ENCODE peak calls at places on chromosomes 7 and 10, in five cellular contexts. One of them, this sample, is unnamed.

GRCh38 chr10:3803884-3804741 is 19.1 kb upstream of the KLF6 start:
- DNase-seq in K562: peak; percentile 33
- DNase-seq in HepG2: no peak
- DNase-seq in A549: no peak
- DNase-seq in GM12878: no peak
- DNase-seq in this sample: no peak

GRCh38 chr10:43610636-43611035 is 4.4 kb downstream of the ZNF485 start:
- DNase-seq in GM12878: no peak
- DNase-seq in HepG2: no peak
- DNase-seq in K562: no peak
- DNase-seq in A549: no peak
- DNase-seq in this sample: no peak

GRCh38 chr10:43383204-43383971 is 12.0 kb downstream of the FXYD4 start:
- DNase-seq in A549: no peak
- DNase-seq in HepG2: no peak
- DNase-seq in GM12878: no peak
- DNase-seq in K562: no peak
- DNase-seq in this sample: no peak

GRCh38 chr7:90595341-90595800 is 750 bp upstream of the CDK14 start:
- DNase-seq in HepG2: no peak
- DNase-seq in K562: no peak
- DNase-seq in A549: no peak
- DNase-seq in GM12878: no peak
- DNase-seq in this sample: peak; percentile 39

GRCh38 chr7:75951506-75951905 is 36.6 kb downstream of the POR start:
- DNase-seq in A549: no peak
- DNase-seq in K562: no peak
- DNase-seq in GM12878: no peak
- DNase-seq in HepG2: peak; percentile 33
- DNase-seq in this sample: no peak

GRCh38 chr7:7576344-7576743 is 9.7 kb downstream of the MIOS start:
- DNase-seq in GM12878: no peak
- DNase-seq in K562: no peak
- DNase-seq in A549: no peak
- DNase-seq in HepG2: no peak
- DNase-seq in this sample: no peak

GRCh38 chr7:98165827-98166667 is 45.2 kb upstream of the BHLHA15 start:
- DNase-seq in A549: peak; percentile 31
- DNase-seq in HepG2: peak; percentile 33
- DNase-seq in K562: no peak
- DNase-seq in GM12878: no peak
- DNase-seq in this sample: peak; percentile 85

GRCh38 chr10:79219276-79219957 is 127.9 kb upstream of the PPIF start:
- DNase-seq in K562: no peak
- DNase-seq in A549: no peak
- DNase-seq in GM12878: no peak
- DNase-seq in HepG2: no peak
- DNase-seq in this sample: no peak

GRCh38 chr10:95814011-95814727 is 58.2 kb downstream of the ENTPD1 start:
- DNase-seq in GM12878: no peak
- DNase-seq in K562: no peak
- DNase-seq in HepG2: peak; percentile 76
- DNase-seq in A549: no peak
- DNase-seq in this sample: peak; percentile 30

GRCh38 chr10:126375299-126375698 is 13.0 kb downstream of the ADAM12 start:
- DNase-seq in K562: no peak
- DNase-seq in GM12878: no peak
- DNase-seq in HepG2: no peak
- DNase-seq in A549: no peak
- DNase-seq in this sample: no peak

DNA sequence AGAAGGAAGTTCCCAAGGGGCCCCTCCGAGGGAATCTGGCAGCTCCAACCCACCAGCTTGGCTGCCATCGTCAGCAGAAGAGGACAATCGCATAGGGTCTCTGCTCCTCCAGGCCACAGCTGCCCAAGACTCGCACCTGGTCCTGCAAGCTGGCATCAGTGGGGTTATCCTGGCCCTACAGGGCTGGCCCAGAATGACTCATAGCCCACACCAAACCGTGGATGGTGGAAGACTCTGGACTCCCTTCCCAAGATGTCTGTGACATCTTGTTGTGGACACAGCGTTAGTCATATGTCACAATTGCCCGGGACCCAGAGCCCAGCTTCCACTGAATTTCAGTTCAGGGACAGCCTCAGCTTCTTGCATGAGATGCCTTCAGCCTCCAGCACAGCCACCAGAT is 91.5 kb upstream of the CUX1 start:
- DNase-seq in A549: no peak
- DNase-seq in GM12878: no peak
- DNase-seq in K562: no peak
- DNase-seq in HepG2: no peak
- DNase-seq in this sample: no peak
- H3K27ac ChIP-seq in A549: no peak overlapping the region
- H3K27ac ChIP-seq in GM12878: no peak overlapping the region
- H3K27ac ChIP-seq in K562: no peak overlapping the region
- H3K27ac ChIP-seq in HepG2: no peak overlapping the region
- H3K27ac ChIP-seq in this sample: no peak overlapping the region

GRCh38 chr10:70222340-70222794 is 10.9 kb downstream of the PPA1 start:
- DNase-seq in K562: no peak
- DNase-seq in HepG2: no peak
- DNase-seq in GM12878: no peak
- DNase-seq in A549: no peak
- DNase-seq in this sample: no peak
- TF ChIP-seq JUNB in K562: no peak
- TF ChIP-seq JUNB in HepG2: no peak
- TF ChIP-seq JUNB in GM12878: no peak
- TF ChIP-seq JUNB in A549: no peak
- TF ChIP-seq JUNB in this sample: no peak

DNA sequence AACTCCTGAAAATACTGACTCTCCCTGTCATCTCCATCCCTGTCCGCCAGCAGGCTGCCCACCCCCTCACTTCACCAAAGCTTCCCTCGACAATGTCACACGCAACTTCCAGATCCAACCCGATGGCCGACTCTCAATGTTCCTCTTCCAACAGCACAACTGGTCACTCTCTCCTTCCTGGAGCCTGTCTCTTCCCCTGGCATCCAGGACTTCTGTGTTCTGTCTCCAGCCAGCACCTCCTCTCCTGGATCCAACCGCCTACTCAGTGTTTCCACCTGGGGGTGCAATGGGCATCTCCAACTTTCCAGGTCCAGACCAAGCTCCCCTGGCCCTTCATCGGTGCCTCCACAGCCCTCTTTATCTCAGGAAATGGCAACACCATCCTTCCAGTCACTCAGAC is 8.6 kb downstream of the CPA5 start:
- DNase-seq in HepG2: no peak
- DNase-seq in GM12878: no peak
- DNase-seq in A549: no peak
- DNase-seq in K562: no peak
- DNase-seq in this sample: no peak
- H3K27ac ChIP-seq in HepG2: no peak overlapping the region
- H3K27ac ChIP-seq in GM12878: no peak overlapping the region
- H3K27ac ChIP-seq in A549: peak overlapping the region; percentile 24
- H3K27ac ChIP-seq in K562: no peak overlapping the region
- H3K27ac ChIP-seq in this sample: no peak overlapping the region

GRCh38 chr10:118767297-118768040 is 12.7 kb upstream of the CACUL1 start:
- DNase-seq in HepG2: no peak
- DNase-seq in A549: no peak
- DNase-seq in GM12878: no peak
- DNase-seq in K562: no peak
- DNase-seq in this sample: no peak

GRCh38 chr10:118768041-118768933 is 13.5 kb upstream of the CACUL1 start:
- DNase-seq in HepG2: no peak
- DNase-seq in GM12878: no peak
- DNase-seq in A549: no peak
- DNase-seq in K562: no peak
- DNase-seq in this sample: no peak

GRCh38 chr10:118764195-118764594 is 9.4 kb upstream of the CACUL1 start:
- DNase-seq in HepG2: no peak
- DNase-seq in GM12878: no peak
- DNase-seq in K562: no peak
- DNase-seq in A549: no peak
- DNase-seq in this sample: no peak

GRCh38 chr10:118760265-118760664 is 5.5 kb upstream of the CACUL1 start:
- DNase-seq in K562: no peak
- DNase-seq in HepG2: no peak
- DNase-seq in GM12878: no peak
- DNase-seq in A549: no peak
- DNase-seq in this sample: no peak

DNA sequence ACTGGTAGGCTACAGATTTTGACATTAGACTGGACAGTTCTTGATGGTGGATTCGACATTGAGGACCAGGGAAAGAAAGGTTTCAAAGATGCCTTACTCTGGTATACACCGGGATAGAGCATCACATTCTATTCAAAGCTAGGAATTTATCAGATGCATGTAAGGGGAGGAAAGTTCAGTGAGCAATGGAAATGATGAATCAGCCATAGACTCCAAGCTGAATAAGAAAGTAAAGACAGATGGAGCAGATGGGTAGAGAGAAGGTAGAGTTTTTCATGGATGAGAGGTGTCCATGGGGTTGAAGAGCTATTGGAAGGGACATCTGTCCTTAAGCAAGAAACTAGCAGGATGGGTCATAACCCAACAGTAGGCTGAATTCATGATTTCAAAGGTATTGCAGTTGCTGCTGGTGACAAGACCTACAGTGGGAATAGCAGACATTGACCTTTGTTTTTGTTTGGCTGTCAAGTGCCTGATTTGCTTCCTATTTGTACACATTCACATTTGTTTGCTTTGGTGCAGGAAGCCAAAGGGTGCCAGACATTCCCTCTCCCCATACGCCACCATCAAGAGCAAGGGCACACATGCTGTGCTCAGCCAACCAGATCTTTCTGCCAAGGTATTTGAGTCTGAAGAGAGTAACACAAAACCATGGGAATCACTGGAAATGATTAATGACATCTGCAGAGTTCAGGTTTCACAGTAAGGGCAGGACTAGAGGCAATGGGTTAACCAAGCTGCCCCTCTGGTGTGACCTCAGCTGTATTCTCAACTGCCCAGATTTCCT is 8.6 kb upstream of the CACUL1 start:
- DNase-seq in GM12878: no peak
- DNase-seq in A549: no peak
- DNase-seq in HepG2: no peak
- DNase-seq in K562: no peak
- DNase-seq in this sample: no peak
- TF ChIP-seq JUNB in GM12878: no peak
- TF ChIP-seq JUNB in A549: no peak
- TF ChIP-seq JUNB in HepG2: no peak
- TF ChIP-seq JUNB in K562: no peak
- TF ChIP-seq JUNB in this sample: no peak

GRCh38 chr7:39621784-39622411 is 1.5 kb upstream of the RALA start:
- DNase-seq in K562: peak; percentile 36
- DNase-seq in HepG2: no peak
- DNase-seq in A549: no peak
- DNase-seq in GM12878: no peak
- DNase-seq in this sample: no peak
- H3K27ac ChIP-seq in K562: no peak overlapping the region
- H3K27ac ChIP-seq in HepG2: no peak overlapping the region
- H3K27ac ChIP-seq in A549: peak overlapping the region; percentile 99
- H3K27ac ChIP-seq in GM12878: peak overlapping the region; percentile 12
- H3K27ac ChIP-seq in this sample: no peak overlapping the region

DNA sequence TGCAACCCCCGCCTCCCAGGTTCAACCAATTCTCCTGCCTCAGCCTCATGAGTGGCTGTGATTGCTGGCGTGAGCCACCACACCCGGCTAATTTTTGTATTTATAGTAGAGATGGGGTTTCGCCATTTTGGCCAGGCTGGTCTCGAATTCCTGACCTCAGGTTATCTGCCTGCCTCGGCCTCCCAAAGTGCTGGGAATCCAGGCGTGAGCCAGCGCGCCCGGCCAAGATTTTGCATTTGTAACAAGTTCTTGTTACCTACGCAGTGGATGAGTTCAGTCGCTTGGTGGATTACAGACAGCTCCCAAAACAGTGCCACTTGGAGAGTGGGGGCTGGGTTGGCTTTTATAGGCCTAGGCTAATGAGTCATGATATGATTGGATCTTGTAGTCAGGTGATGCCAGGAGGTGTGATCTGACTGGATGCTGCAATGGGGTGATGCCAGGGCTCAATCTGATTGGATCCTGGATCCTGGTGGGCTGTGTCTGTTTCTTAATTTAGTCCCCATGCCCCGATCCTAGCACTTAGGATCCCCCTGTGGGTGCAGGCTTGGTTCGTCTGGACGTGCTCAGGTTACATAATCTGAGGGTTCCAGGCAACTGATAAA is 20.3 kb downstream of the SBDS start:
- DNase-seq in HepG2: no peak
- DNase-seq in A549: no peak
- DNase-seq in GM12878: no peak
- DNase-seq in K562: peak; percentile 55
- DNase-seq in this sample: peak; percentile 48
- TF ChIP-seq JUNB in HepG2: no peak
- TF ChIP-seq JUNB in A549: no peak
- TF ChIP-seq JUNB in GM12878: no peak
- TF ChIP-seq JUNB in K562: no peak
- TF ChIP-seq JUNB in this sample: no peak

DNA sequence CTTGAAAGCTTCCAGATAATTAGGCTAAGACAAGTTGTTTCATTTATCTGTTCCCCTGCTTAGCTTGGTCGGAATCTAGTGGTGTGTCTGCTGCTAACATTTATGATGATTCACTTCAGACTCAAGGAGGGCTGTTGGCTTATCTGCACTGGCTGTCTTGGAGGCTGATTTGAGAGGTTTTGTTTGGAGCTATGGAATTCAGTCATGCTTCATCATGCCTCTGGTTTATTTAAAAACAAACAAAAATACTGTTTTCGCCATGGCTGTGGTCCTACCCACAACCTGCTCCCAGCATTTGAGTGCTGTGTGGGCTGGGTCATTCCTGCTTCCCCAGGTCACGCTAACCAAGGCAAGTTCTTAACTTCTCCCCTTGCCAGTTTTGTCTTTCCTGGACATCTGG is 11.7 kb upstream of the ARPC1B start:
- DNase-seq in GM12878: no peak
- DNase-seq in HepG2: no peak
- DNase-seq in A549: no peak
- DNase-seq in K562: no peak
- DNase-seq in this sample: no peak
- H3K27ac ChIP-seq in GM12878: no peak overlapping the region
- H3K27ac ChIP-seq in HepG2: no peak overlapping the region
- H3K27ac ChIP-seq in A549: no peak overlapping the region
- H3K27ac ChIP-seq in K562: peak overlapping the region; percentile 23
- H3K27ac ChIP-seq in this sample: no peak overlapping the region

This sample was measured in GM23338.